ENCODE peak calls at places on chromosome 20, in five cellular contexts. S is neural crest cell, B is fibroblast of lung, Q is GM10248, V is lower leg skin. K is an unnamed sample.

GRCh38 chr20:1473821-1474220 is 7.2 kb upstream of the NSFL1C start:
- DNase-seq in S (no peak), B (no peak), Q (no peak), V (no peak), K (no peak)

GRCh38 chr20:1844723-1845523 is 50.3 kb upstream of the SIRPA start:
- DNase-seq in S (no peak), B (peak), Q (peak), V (peak), K (peak)

GRCh38 chr20:2524435-2525272 is 11.7 kb upstream of the TMC2 start:
- DNase-seq in S (peak), B (peak), Q (peak), V (peak), K (peak)

GRCh38 chr20:2967841-2968240 is 75.6 kb upstream of the GNRH2 start:
- DNase-seq in S (no peak), B (no peak), Q (no peak), V (no peak), K (no peak)

GRCh38 chr20:43731469-43731868 is 4.7 kb upstream of the GTSF1L start:
- DNase-seq in S (no peak), B (peak), Q (no peak), V (no peak), K (peak)

GRCh38 chr20:21613512-21613911 is 92.0 kb upstream of the PAX1 start:
- DNase-seq in S (no peak), B (no peak), Q (no peak), V (no peak), K (no peak)

GRCh38 chr20:31559704-31560093 is 45.4 kb upstream of the ID1 start:
- DNase-seq in S (no peak), B (no peak), Q (no peak), V (no peak), K (peak)

GRCh38 chr20:37243076-37243936 is 18.3 kb downstream of the GHRH start:
- DNase-seq in S (no peak), B (no peak), Q (no peak), V (no peak), K (no peak)

GRCh38 chr20:44031822-44032582 is 117.3 kb downstream of the TOX2 start:
- DNase-seq in S (no peak), B (no peak), Q (no peak), V (no peak), K (no peak)

GRCh38 chr20:8601542-8601912 is 467.4 kb upstream of the PLCB4 start:
- DNase-seq in S (no peak), B (no peak), Q (peak), V (no peak), K (no peak)

GRCh38 chr20:4135385-4136077 is 120.2 kb upstream of the RNF24 start:
- DNase-seq in S (no peak), B (peak), Q (no peak), V (no peak), K (peak)

DNA sequence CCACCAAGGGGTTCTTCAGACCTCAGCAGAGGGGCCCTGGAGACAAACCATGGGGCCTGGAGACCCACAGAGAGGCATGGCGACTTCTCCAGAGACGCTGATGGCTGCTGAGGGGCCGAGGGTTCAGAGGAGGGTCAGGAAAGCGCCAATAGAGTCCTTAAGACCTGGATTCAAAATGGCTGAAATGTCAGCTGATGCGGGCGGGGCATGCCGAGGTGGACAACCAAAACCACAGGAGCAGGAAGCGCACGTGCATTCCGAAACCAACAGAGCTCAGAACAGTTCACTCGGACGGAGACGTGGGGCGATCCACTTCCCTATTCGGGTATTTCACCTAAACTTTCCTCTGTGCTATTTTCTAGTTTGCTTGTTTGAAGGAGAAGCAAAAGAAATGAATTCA is 99.9 kb upstream of the RIN2 start:
- DNase-seq in S (no peak), B (no peak), Q (peak), V (peak), K (no peak)
- TF ChIP-seq CTCF in S (no peak), B (no peak), Q (no peak), V (no peak), K (no peak)

GRCh38 chr20:60627751-60628565 is 624.1 kb upstream of the CDH4 start:
- DNase-seq in S (no peak), B (no peak), Q (no peak), V (no peak), K (no peak)
- TF ChIP-seq CTCF in S (peak), B (no peak), Q (no peak), V (no peak), K (no peak)

GRCh38 chr20:38800882-38801281 is 4.6 kb upstream of the PPP1R16B start:
- DNase-seq in S (no peak), B (no peak), Q (no peak), V (no peak), K (no peak)

GRCh38 chr20:38804682-38805501 is 605 bp upstream of the PPP1R16B start:
- DNase-seq in S (no peak), B (no peak), Q (peak), V (no peak), K (peak)

GRCh38 chr20:38798266-38798665 is 7.2 kb upstream of the PPP1R16B start:
- DNase-seq in S (no peak), B (no peak), Q (no peak), V (no peak), K (no peak)

GRCh38 chr20:38804243-38804642 is 1.3 kb upstream of the PPP1R16B start:
- DNase-seq in S (no peak), B (no peak), Q (no peak), V (no peak), K (no peak)

GRCh38 chr20:38799248-38799647 is 6.2 kb upstream of the PPP1R16B start:
- DNase-seq in S (no peak), B (no peak), Q (no peak), V (no peak), K (no peak)
- TF ChIP-seq CTCF in S (no peak), B (no peak), Q (no peak), V (no peak), K (no peak)

GRCh38 chr20:47785900-47786762 is 850 bp upstream of the SULF2 start:
- DNase-seq in S (peak), B (peak), Q (peak), V (peak), K (peak)

GRCh38 chr20:47784256-47784598 is 1.1 kb downstream of the SULF2 start:
- DNase-seq in S (no peak), B (no peak), Q (no peak), V (no peak), K (no peak)

GRCh38 chr20:47782920-47783552 is 2.2 kb downstream of the SULF2 start:
- DNase-seq in S (no peak), B (no peak), Q (no peak), V (no peak), K (no peak)

GRCh38 chr20:47785321-47785899 is at the start of gene SULF2:
- DNase-seq in S (no peak), B (no peak), Q (no peak), V (no peak), K (no peak)

GRCh38 chr20:47784599-47785320 is 521 bp downstream of the SULF2 start:
- DNase-seq in S (peak), B (peak), Q (no peak), V (no peak), K (peak)
- TF ChIP-seq CTCF in S (peak), B (no peak), Q (no peak), V (no peak), K (no peak)